ENCODE peak calls at places on chromosomes 13 and 19, in six cellular contexts. One of them, this sample, is unnamed.

GRCh38 chr19:50624949-50625600 is 14.6 kb downstream of the SYT3 start:
- DNase-seq in RWPE1: no peak
- DNase-seq in HepG2: no peak
- DNase-seq in CD8-positive, alpha-beta memory T cell: no peak
- DNase-seq in activated T-helper 2 cell treated with anti-CD3 and anti-CD28 coated beads, Interferon-gamma antibody, Interleukin-2, Interleukin-4, amounts not matched to agents 10 μg/mL and 5 μg/mL and 100 μg/mL, durations not matched to agents 14 hours and 24 hours and 36 hours: no peak
- DNase-seq in mucosa of gallbladder: no peak
- DNase-seq in this sample: no peak

GRCh38 chr19:19074172-19074905 is 10.5 kb downstream of the SLC25A42 start:
- DNase-seq in activated T-helper 2 cell treated with anti-CD3 and anti-CD28 coated beads, Interferon-gamma antibody, Interleukin-2, Interleukin-4, amounts not matched to agents 10 μg/mL and 5 μg/mL and 100 μg/mL, durations not matched to agents 14 hours and 24 hours and 36 hours: no peak
- DNase-seq in RWPE1: no peak
- DNase-seq in CD8-positive, alpha-beta memory T cell: no peak
- DNase-seq in HepG2: no peak
- DNase-seq in mucosa of gallbladder: no peak
- DNase-seq in this sample: no peak

GRCh38 chr13:38872693-38873092 is 117.9 kb downstream of the STOML3 start:
- DNase-seq in activated T-helper 2 cell treated with anti-CD3 and anti-CD28 coated beads, Interferon-gamma antibody, Interleukin-2, Interleukin-4, amounts not matched to agents 10 μg/mL and 5 μg/mL and 100 μg/mL, durations not matched to agents 14 hours and 24 hours and 36 hours: no peak
- DNase-seq in RWPE1: no peak
- DNase-seq in HepG2: peak; percentile 35
- DNase-seq in CD8-positive, alpha-beta memory T cell: peak; percentile 48
- DNase-seq in mucosa of gallbladder: peak; percentile 19
- DNase-seq in this sample: no peak

GRCh38 chr13:71626396-71626795 is 240.6 kb downstream of the DACH1 start:
- DNase-seq in RWPE1: no peak
- DNase-seq in mucosa of gallbladder: no peak
- DNase-seq in activated T-helper 2 cell treated with anti-CD3 and anti-CD28 coated beads, Interferon-gamma antibody, Interleukin-2, Interleukin-4, amounts not matched to agents 10 μg/mL and 5 μg/mL and 100 μg/mL, durations not matched to agents 14 hours and 24 hours and 36 hours: no peak
- DNase-seq in HepG2: no peak
- DNase-seq in CD8-positive, alpha-beta memory T cell: no peak
- DNase-seq in this sample: no peak

GRCh38 chr19:45402469-45403070 is 2.3 kb downstream of the PPP1R13L start:
- DNase-seq in activated T-helper 2 cell treated with anti-CD3 and anti-CD28 coated beads, Interferon-gamma antibody, Interleukin-2, Interleukin-4, amounts not matched to agents 10 μg/mL and 5 μg/mL and 100 μg/mL, durations not matched to agents 14 hours and 24 hours and 36 hours: no peak
- DNase-seq in HepG2: no peak
- DNase-seq in CD8-positive, alpha-beta memory T cell: no peak
- DNase-seq in mucosa of gallbladder: no peak
- DNase-seq in RWPE1: peak; percentile 90
- DNase-seq in this sample: peak; percentile 71

GRCh38 chr13:95295026-95295425 is 6.2 kb downstream of the ABCC4 start:
- DNase-seq in activated T-helper 2 cell treated with anti-CD3 and anti-CD28 coated beads, Interferon-gamma antibody, Interleukin-2, Interleukin-4, amounts not matched to agents 10 μg/mL and 5 μg/mL and 100 μg/mL, durations not matched to agents 14 hours and 24 hours and 36 hours: no peak
- DNase-seq in HepG2: no peak
- DNase-seq in RWPE1: no peak
- DNase-seq in CD8-positive, alpha-beta memory T cell: no peak
- DNase-seq in mucosa of gallbladder: no peak
- DNase-seq in this sample: no peak

GRCh38 chr19:47309608-47310007 is at the start of gene C5AR1:
- DNase-seq in RWPE1: no peak
- DNase-seq in activated T-helper 2 cell treated with anti-CD3 and anti-CD28 coated beads, Interferon-gamma antibody, Interleukin-2, Interleukin-4, amounts not matched to agents 10 μg/mL and 5 μg/mL and 100 μg/mL, durations not matched to agents 14 hours and 24 hours and 36 hours: no peak
- DNase-seq in mucosa of gallbladder: no peak
- DNase-seq in HepG2: no peak
- DNase-seq in CD8-positive, alpha-beta memory T cell: no peak
- DNase-seq in this sample: no peak

GRCh38 chr19:34838248-34838647 is 65.2 kb upstream of the ZNF599 start:
- DNase-seq in activated T-helper 2 cell treated with anti-CD3 and anti-CD28 coated beads, Interferon-gamma antibody, Interleukin-2, Interleukin-4, amounts not matched to agents 10 μg/mL and 5 μg/mL and 100 μg/mL, durations not matched to agents 14 hours and 24 hours and 36 hours: no peak
- DNase-seq in mucosa of gallbladder: no peak
- DNase-seq in RWPE1: peak; percentile 20
- DNase-seq in CD8-positive, alpha-beta memory T cell: no peak
- DNase-seq in HepG2: peak; percentile 15
- DNase-seq in this sample: no peak

GRCh38 chr19:801030-801860 is 4.0 kb downstream of the PTBP1 start:
- DNase-seq in HepG2: no peak
- DNase-seq in CD8-positive, alpha-beta memory T cell: no peak
- DNase-seq in mucosa of gallbladder: peak; percentile 53
- DNase-seq in activated T-helper 2 cell treated with anti-CD3 and anti-CD28 coated beads, Interferon-gamma antibody, Interleukin-2, Interleukin-4, amounts not matched to agents 10 μg/mL and 5 μg/mL and 100 μg/mL, durations not matched to agents 14 hours and 24 hours and 36 hours: no peak
- DNase-seq in RWPE1: no peak
- DNase-seq in this sample: no peak

GRCh38 chr19:41872384-41872774 is 4.7 kb upstream of the CD79A start:
- DNase-seq in activated T-helper 2 cell treated with anti-CD3 and anti-CD28 coated beads, Interferon-gamma antibody, Interleukin-2, Interleukin-4, amounts not matched to agents 10 μg/mL and 5 μg/mL and 100 μg/mL, durations not matched to agents 14 hours and 24 hours and 36 hours: no peak
- DNase-seq in CD8-positive, alpha-beta memory T cell: no peak
- DNase-seq in RWPE1: no peak
- DNase-seq in mucosa of gallbladder: no peak
- DNase-seq in HepG2: no peak
- DNase-seq in this sample: no peak

GRCh38 chr19:58473775-58474174 is 2.4 kb upstream of the ZNF446 start:
- DNase-seq in activated T-helper 2 cell treated with anti-CD3 and anti-CD28 coated beads, Interferon-gamma antibody, Interleukin-2, Interleukin-4, amounts not matched to agents 10 μg/mL and 5 μg/mL and 100 μg/mL, durations not matched to agents 14 hours and 24 hours and 36 hours: no peak
- DNase-seq in mucosa of gallbladder: no peak
- DNase-seq in RWPE1: no peak
- DNase-seq in HepG2: no peak
- DNase-seq in CD8-positive, alpha-beta memory T cell: no peak
- DNase-seq in this sample: no peak

GRCh38 chr19:4732680-4733114 is 9.1 kb upstream of the DPP9 start:
- DNase-seq in RWPE1: peak; percentile 77
- DNase-seq in CD8-positive, alpha-beta memory T cell: peak; percentile 72
- DNase-seq in mucosa of gallbladder: no peak
- DNase-seq in HepG2: peak; percentile 63
- DNase-seq in activated T-helper 2 cell treated with anti-CD3 and anti-CD28 coated beads, Interferon-gamma antibody, Interleukin-2, Interleukin-4, amounts not matched to agents 10 μg/mL and 5 μg/mL and 100 μg/mL, durations not matched to agents 14 hours and 24 hours and 36 hours: peak; percentile 44
- DNase-seq in this sample: no peak

GRCh38 chr13:104809483-104809882 is 1726.0 kb downstream of the EFNB2 start:
- DNase-seq in HepG2: no peak
- DNase-seq in mucosa of gallbladder: no peak
- DNase-seq in CD8-positive, alpha-beta memory T cell: no peak
- DNase-seq in RWPE1: no peak
- DNase-seq in activated T-helper 2 cell treated with anti-CD3 and anti-CD28 coated beads, Interferon-gamma antibody, Interleukin-2, Interleukin-4, amounts not matched to agents 10 μg/mL and 5 μg/mL and 100 μg/mL, durations not matched to agents 14 hours and 24 hours and 36 hours: no peak
- DNase-seq in this sample: no peak

GRCh38 chr13:38900188-38900587 is 90.4 kb downstream of the STOML3 start:
- DNase-seq in HepG2: no peak
- DNase-seq in CD8-positive, alpha-beta memory T cell: no peak
- DNase-seq in RWPE1: no peak
- DNase-seq in activated T-helper 2 cell treated with anti-CD3 and anti-CD28 coated beads, Interferon-gamma antibody, Interleukin-2, Interleukin-4, amounts not matched to agents 10 μg/mL and 5 μg/mL and 100 μg/mL, durations not matched to agents 14 hours and 24 hours and 36 hours: no peak
- DNase-seq in mucosa of gallbladder: no peak
- DNase-seq in this sample: no peak

GRCh38 chr19:51029718-51030117 is 3.3 kb upstream of the KLK11 start:
- DNase-seq in HepG2: no peak
- DNase-seq in mucosa of gallbladder: no peak
- DNase-seq in RWPE1: no peak
- DNase-seq in CD8-positive, alpha-beta memory T cell: no peak
- DNase-seq in activated T-helper 2 cell treated with anti-CD3 and anti-CD28 coated beads, Interferon-gamma antibody, Interleukin-2, Interleukin-4, amounts not matched to agents 10 μg/mL and 5 μg/mL and 100 μg/mL, durations not matched to agents 14 hours and 24 hours and 36 hours: no peak
- DNase-seq in this sample: no peak

GRCh38 chr19:43505941-43506340 is 1.4 kb upstream of the PHLDB3 start:
- DNase-seq in mucosa of gallbladder: no peak
- DNase-seq in RWPE1: no peak
- DNase-seq in HepG2: no peak
- DNase-seq in activated T-helper 2 cell treated with anti-CD3 and anti-CD28 coated beads, Interferon-gamma antibody, Interleukin-2, Interleukin-4, amounts not matched to agents 10 μg/mL and 5 μg/mL and 100 μg/mL, durations not matched to agents 14 hours and 24 hours and 36 hours: no peak
- DNase-seq in CD8-positive, alpha-beta memory T cell: no peak
- DNase-seq in this sample: no peak

GRCh38 chr19:55640043-55640576 is 692 bp upstream of the ZNF580 start:
- DNase-seq in mucosa of gallbladder: peak; percentile 73
- DNase-seq in activated T-helper 2 cell treated with anti-CD3 and anti-CD28 coated beads, Interferon-gamma antibody, Interleukin-2, Interleukin-4, amounts not matched to agents 10 μg/mL and 5 μg/mL and 100 μg/mL, durations not matched to agents 14 hours and 24 hours and 36 hours: peak; percentile 63
- DNase-seq in HepG2: no peak
- DNase-seq in RWPE1: no peak
- DNase-seq in CD8-positive, alpha-beta memory T cell: peak; percentile 75
- DNase-seq in this sample: peak; percentile 88

GRCh38 chr19:19464339-19465098 is 50.8 kb downstream of the TSSK6 start:
- DNase-seq in CD8-positive, alpha-beta memory T cell: no peak
- DNase-seq in HepG2: no peak
- DNase-seq in RWPE1: no peak
- DNase-seq in mucosa of gallbladder: peak; percentile 59
- DNase-seq in activated T-helper 2 cell treated with anti-CD3 and anti-CD28 coated beads, Interferon-gamma antibody, Interleukin-2, Interleukin-4, amounts not matched to agents 10 μg/mL and 5 μg/mL and 100 μg/mL, durations not matched to agents 14 hours and 24 hours and 36 hours: no peak
- DNase-seq in this sample: no peak

This sample was measured in GM06990.